ENCODE peak calls at places on chromosomes 4 and X, in six cellular contexts. U is esophagus squamous epithelium, A is dorsolateral prefrontal cortex, T is GM12865, J is ascending aorta, K is lung. S is an unnamed sample.
A peak's percentile ranks its signal among the peaks of the same experiment; 100 is the strongest.

GRCh38 chr4:70996014-70996353 is 2.5 kb downstream of the DCK start:
- DNase-seq in U (no peak), A (no peak), T (no peak), J (no peak), K (no peak), S (no peak)

GRCh38 chr4:86834901-86835300 is 14.3 kb downstream of the SLC10A6 start:
- DNase-seq in U (no peak), A (no peak), T (no peak), J (no peak), K (no peak), S (peak; percentile 87)

GRCh38 chr4:82948647-82949204 is 48.2 kb downstream of the THAP9 start:
- DNase-seq in U (no peak), A (no peak), T (no peak), J (no peak), K (no peak), S (peak; percentile 12)

GRCh38 chr4:158787718-158788441 is 19.1 kb downstream of the FNIP2 start:
- DNase-seq in U (no peak), A (no peak), T (no peak), J (no peak), K (no peak), S (no peak)

GRCh38 chr4:21765810-21766407 is 182.7 kb downstream of the KCNIP4 start:
- DNase-seq in U (no peak), A (no peak), T (peak; percentile 41), J (no peak), K (no peak), S (peak; percentile 73)

GRCh38 chr4:184860018-184860530 is 34.3 kb upstream of the ACSL1 start:
- DNase-seq in U (no peak), A (no peak), T (peak; percentile 75), J (no peak), K (no peak), S (no peak)

GRCh38 chr4:3791910-3792542 is 25.8 kb downstream of the ADRA2C start:
- DNase-seq in U (no peak), A (no peak), T (peak; percentile 28), J (no peak), K (peak; percentile 43), S (peak; percentile 8)

GRCh38 chr4:140730108-140730507 is 26.1 kb downstream of the TBC1D9 start:
- DNase-seq in U (no peak), A (no peak), T (no peak), J (no peak), K (no peak), S (no peak)

GRCh38 chr4:1206299-1207156 is 34.1 kb upstream of the SPON2 start:
- DNase-seq in U (no peak), A (peak; percentile 23), T (no peak), J (no peak), K (no peak), S (no peak)

GRCh38 chrX:134761788-134762187 is 103.5 kb upstream of the PLAC1 start:
- DNase-seq in U (no peak), A (no peak), T (peak; percentile 26), J (no peak), K (no peak), S (no peak)
- TF ChIP-seq CTCF in U (peak; percentile 15), A (no peak), T (peak; percentile 43), J (no peak), K (no peak), S (peak; percentile 30)

GRCh38 chr4:54104907-54105306 is 4.9 kb downstream of the GSX2 start:
- DNase-seq in U (no peak), A (no peak), T (no peak), J (no peak), K (no peak), S (no peak)
- H3K4me3 ChIP-seq in U (no peak overlapping the region), A (no peak overlapping the region), T (no peak overlapping the region), J (no peak overlapping the region), K (no peak overlapping the region), S (no peak overlapping the region)

GRCh38 chrX:439236-439635 is 52.5 kb upstream of the PPP2R3B start:
- DNase-seq in U (no peak), A (no peak), T (no peak), J (no peak), K (no peak), S (no peak)
- TF ChIP-seq CTCF in U (no peak), A (no peak), T (no peak), J (no peak), K (no peak), S (no peak)

GRCh38 chr4:80264825-80265224 is 1.6 kb upstream of the FGF5 start:
- DNase-seq in U (no peak), A (no peak), T (no peak), J (no peak), K (no peak), S (no peak)

GRCh38 chr4:80266267-80266901 is at the start of gene FGF5:
- DNase-seq in U (no peak), A (peak; percentile 61), T (no peak), J (no peak), K (no peak), S (peak; percentile 73)

GRCh38 chr4:80264352-80264647 is 2.2 kb upstream of the FGF5 start:
- DNase-seq in U (no peak), A (no peak), T (no peak), J (no peak), K (no peak), S (no peak)

GRCh38 chr4:80266902-80267380 is 477 bp downstream of the FGF5 start:
- DNase-seq in U (no peak), A (no peak), T (no peak), J (no peak), K (no peak), S (peak; percentile 35)

DNA sequence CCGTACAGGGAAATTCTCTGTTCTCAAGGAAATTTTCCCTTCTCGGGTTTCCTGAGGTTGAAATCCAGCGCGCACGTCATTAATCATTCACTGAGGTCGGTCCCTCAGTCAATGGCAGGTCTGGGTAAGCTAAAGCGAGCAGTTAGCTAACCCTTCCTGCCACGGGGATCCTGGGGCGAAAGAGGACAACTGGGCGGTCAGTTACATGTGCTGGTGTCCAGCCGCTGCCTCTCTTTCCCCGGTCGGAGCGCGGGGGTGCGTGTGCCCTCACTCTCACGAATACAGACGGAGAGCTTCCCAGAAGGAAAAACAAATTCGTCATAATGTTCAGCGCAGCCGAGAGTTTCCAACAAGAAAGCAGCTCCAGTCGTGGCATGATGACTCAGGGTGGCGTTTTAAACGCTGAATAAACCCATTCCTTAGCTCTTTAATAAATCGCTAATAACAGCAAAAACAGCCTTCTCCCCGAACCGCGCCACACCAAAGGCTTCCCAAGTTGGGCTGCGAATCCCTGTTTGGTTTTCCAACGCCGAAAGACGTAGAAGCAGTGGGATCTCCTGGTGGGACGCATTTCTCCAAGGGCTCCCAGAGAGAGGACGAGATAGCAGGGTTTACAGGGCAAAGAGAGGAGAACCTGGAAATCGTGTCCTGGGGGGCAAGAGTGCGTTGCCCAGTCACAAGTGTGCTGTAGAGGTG is 745 bp upstream of the FGF5 start:
- DNase-seq in U (no peak), A (no peak), T (no peak), J (no peak), K (no peak), S (peak; percentile 82)
- H3K4me3 ChIP-seq in U (peak overlapping the region; percentile 32), A (peak overlapping the region; percentile 61), T (no peak overlapping the region), J (peak overlapping the region; percentile 49), K (no peak overlapping the region), S (peak overlapping the region; percentile 72)

DNA sequence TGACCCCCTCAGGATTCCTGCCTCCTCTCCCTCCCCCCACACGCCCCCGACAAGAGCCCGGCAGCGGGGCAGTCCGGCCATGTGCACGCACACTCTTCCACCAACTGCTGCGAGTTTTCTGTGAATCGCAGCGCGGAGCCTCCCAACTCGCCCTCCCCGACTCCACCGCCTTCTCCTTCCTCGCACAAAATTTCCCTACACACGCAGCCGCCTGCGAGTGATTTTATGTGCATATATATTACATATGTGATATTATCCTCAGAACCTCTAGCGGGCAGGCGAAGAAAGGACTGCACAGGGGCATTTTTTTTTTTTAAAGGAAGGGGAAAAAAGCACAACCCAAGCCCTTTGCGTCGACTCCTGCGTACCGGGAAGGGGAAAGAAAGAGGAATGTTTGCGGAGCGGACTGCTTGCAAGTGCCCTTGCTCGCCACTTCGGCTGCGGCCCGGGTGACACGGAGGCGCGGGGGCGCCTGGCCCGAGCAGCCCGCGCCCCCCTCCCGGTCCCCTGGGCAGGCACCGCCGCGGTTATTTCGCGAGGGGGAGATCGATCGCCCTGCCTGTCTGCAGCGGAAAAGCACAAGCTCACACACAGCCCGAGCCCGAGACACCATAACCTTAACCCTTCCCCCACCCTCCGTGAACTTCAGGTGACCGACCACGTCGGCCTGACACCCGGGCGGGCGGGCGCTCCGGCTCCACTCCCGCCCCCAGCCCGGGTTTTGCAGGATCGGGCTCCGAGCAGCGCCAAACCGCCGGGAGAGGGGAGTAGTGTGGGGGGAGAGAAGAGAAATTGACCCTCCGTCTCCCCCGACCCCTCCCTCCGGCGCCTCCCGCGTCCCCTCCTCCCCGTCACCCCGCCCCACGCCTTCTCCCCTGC is 2.2 kb downstream of the ZNF827 start:
- DNase-seq in U (peak; percentile 23), A (peak; percentile 67), T (peak; percentile 92), J (no peak), K (peak; percentile 73), S (peak; percentile 55)
- TF ChIP-seq CTCF in U (no peak), A (no peak), T (peak; percentile 24), J (peak; percentile 17), K (no peak), S (peak; percentile 0)

DNA sequence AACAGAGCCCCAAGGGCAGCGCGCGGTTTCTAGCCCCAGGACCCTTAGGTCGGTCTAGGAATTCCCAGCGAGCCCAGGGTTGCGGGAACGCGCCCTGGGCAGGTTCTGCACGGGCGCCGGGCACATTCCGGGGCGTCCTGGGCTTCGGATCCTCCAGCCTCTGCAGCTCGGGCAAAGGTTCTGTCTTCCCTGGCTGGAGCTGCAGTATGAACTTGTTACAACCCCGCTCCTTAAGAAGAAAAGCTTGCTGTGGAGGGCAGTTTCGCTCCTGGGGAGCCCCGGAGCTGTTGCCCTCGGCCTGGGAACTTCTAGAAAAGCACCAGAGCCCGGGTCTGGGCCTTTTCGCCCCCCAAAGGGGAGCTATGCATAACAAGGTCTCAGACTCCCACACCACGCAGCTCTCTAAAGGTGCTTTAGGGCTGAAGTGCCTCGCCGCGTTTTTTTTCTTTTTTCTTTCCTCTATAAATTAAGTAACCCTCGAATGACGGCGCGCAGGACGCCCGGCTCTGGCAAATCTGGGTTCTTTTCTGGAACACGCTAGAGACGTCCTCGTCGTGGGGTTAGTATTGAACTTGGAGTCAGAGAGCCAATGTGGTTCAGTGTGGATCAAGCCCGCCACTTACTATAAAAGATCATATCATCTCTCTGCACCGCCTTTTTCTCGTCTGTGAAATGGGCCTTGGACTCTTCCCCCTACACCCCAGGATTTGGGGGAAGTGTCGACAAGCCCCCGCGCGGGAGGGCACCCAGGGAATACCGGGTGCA is 5.7 kb downstream of the MSX1 start:
- DNase-seq in U (no peak), A (no peak), T (no peak), J (no peak), K (no peak), S (no peak)
- H3K4me3 ChIP-seq in U (peak overlapping the region; percentile 5), A (peak overlapping the region; percentile 71), T (no peak overlapping the region), J (peak overlapping the region; percentile 51), K (no peak overlapping the region), S (no peak overlapping the region)

S was measured in bronchial epithelial cell.